ENCODE peak calls at places on chromosomes 5 and 9, in six cellular contexts. One of them, this sample, is unnamed.
A peak's percentile ranks its signal among the peaks of the same experiment; 100 is the strongest.

GRCh38 chr5:66894480-66895240 is 298.5 kb downstream of the MAST4 start:
- DNase-seq in GM12865: no peak
- DNase-seq in HFF-Myc: no peak
- DNase-seq in esophagus squamous epithelium: no peak
- DNase-seq in fibroblast of lung: peak; percentile 17
- DNase-seq in activated B cell treated with CpG ODN at 0.5 μM for 24 hours: no peak
- DNase-seq in this sample: no peak

GRCh38 chr5:102711525-102712240 is 43.4 kb upstream of the PAM start:
- DNase-seq in GM12865: no peak
- DNase-seq in HFF-Myc: no peak
- DNase-seq in esophagus squamous epithelium: no peak
- DNase-seq in fibroblast of lung: no peak
- DNase-seq in activated B cell treated with CpG ODN at 0.5 μM for 24 hours: no peak
- DNase-seq in this sample: no peak

GRCh38 chr5:72125931-72126620 is 18.8 kb downstream of the MAP1B start:
- DNase-seq in GM12865: no peak
- DNase-seq in HFF-Myc: no peak
- DNase-seq in esophagus squamous epithelium: no peak
- DNase-seq in fibroblast of lung: no peak
- DNase-seq in activated B cell treated with CpG ODN at 0.5 μM for 24 hours: no peak
- DNase-seq in this sample: no peak

GRCh38 chr9:105344283-105344682 is 99.8 kb downstream of the SLC44A1 start:
- DNase-seq in GM12865: no peak
- DNase-seq in HFF-Myc: no peak
- DNase-seq in esophagus squamous epithelium: no peak
- DNase-seq in fibroblast of lung: peak; percentile 18
- DNase-seq in activated B cell treated with CpG ODN at 0.5 μM for 24 hours: no peak
- DNase-seq in this sample: no peak

GRCh38 chr5:151675225-151675955 is 11.3 kb downstream of the SPARC start:
- DNase-seq in GM12865: peak; percentile 62
- DNase-seq in HFF-Myc: no peak
- DNase-seq in esophagus squamous epithelium: no peak
- DNase-seq in fibroblast of lung: peak; percentile 34
- DNase-seq in activated B cell treated with CpG ODN at 0.5 μM for 24 hours: no peak
- DNase-seq in this sample: no peak

GRCh38 chr5:90866333-90866732 is 307.7 kb downstream of the ADGRV1 start:
- DNase-seq in GM12865: peak; percentile 14
- DNase-seq in HFF-Myc: no peak
- DNase-seq in esophagus squamous epithelium: no peak
- DNase-seq in fibroblast of lung: peak; percentile 59
- DNase-seq in activated B cell treated with CpG ODN at 0.5 μM for 24 hours: no peak
- DNase-seq in this sample: peak; percentile 38

GRCh38 chr5:821504-821903 is 29.3 kb downstream of the ZDHHC11 start:
- DNase-seq in GM12865: no peak
- DNase-seq in HFF-Myc: no peak
- DNase-seq in esophagus squamous epithelium: no peak
- DNase-seq in fibroblast of lung: no peak
- DNase-seq in activated B cell treated with CpG ODN at 0.5 μM for 24 hours: no peak
- DNase-seq in this sample: peak; percentile 4

GRCh38 chr5:179219661-179220620 is 125.3 kb downstream of the ADAMTS2 start:
- DNase-seq in GM12865: no peak
- DNase-seq in HFF-Myc: no peak
- DNase-seq in esophagus squamous epithelium: no peak
- DNase-seq in fibroblast of lung: no peak
- DNase-seq in activated B cell treated with CpG ODN at 0.5 μM for 24 hours: no peak
- DNase-seq in this sample: no peak

GRCh38 chr9:14661421-14662059 is 31.7 kb downstream of the ZDHHC21 start:
- DNase-seq in GM12865: peak; percentile 18
- DNase-seq in HFF-Myc: no peak
- DNase-seq in esophagus squamous epithelium: no peak
- DNase-seq in fibroblast of lung: peak; percentile 60
- DNase-seq in activated B cell treated with CpG ODN at 0.5 μM for 24 hours: no peak
- DNase-seq in this sample: peak; percentile 37

GRCh38 chr9:111163738-111164399 is 125.6 kb upstream of the LPAR1 start:
- DNase-seq in GM12865: no peak
- DNase-seq in HFF-Myc: no peak
- DNase-seq in esophagus squamous epithelium: no peak
- DNase-seq in fibroblast of lung: no peak
- DNase-seq in activated B cell treated with CpG ODN at 0.5 μM for 24 hours: no peak
- DNase-seq in this sample: no peak

GRCh38 chr5:1033606-1034420 is 25.2 kb downstream of the NKD2 start:
- DNase-seq in GM12865: no peak
- DNase-seq in HFF-Myc: no peak
- DNase-seq in esophagus squamous epithelium: no peak
- DNase-seq in fibroblast of lung: no peak
- DNase-seq in activated B cell treated with CpG ODN at 0.5 μM for 24 hours: no peak
- DNase-seq in this sample: no peak

GRCh38 chr5:1007221-1007680 is 1.4 kb upstream of the NKD2 start:
- DNase-seq in GM12865: no peak
- DNase-seq in HFF-Myc: no peak
- DNase-seq in esophagus squamous epithelium: no peak
- DNase-seq in fibroblast of lung: no peak
- DNase-seq in activated B cell treated with CpG ODN at 0.5 μM for 24 hours: no peak
- DNase-seq in this sample: no peak

DNA sequence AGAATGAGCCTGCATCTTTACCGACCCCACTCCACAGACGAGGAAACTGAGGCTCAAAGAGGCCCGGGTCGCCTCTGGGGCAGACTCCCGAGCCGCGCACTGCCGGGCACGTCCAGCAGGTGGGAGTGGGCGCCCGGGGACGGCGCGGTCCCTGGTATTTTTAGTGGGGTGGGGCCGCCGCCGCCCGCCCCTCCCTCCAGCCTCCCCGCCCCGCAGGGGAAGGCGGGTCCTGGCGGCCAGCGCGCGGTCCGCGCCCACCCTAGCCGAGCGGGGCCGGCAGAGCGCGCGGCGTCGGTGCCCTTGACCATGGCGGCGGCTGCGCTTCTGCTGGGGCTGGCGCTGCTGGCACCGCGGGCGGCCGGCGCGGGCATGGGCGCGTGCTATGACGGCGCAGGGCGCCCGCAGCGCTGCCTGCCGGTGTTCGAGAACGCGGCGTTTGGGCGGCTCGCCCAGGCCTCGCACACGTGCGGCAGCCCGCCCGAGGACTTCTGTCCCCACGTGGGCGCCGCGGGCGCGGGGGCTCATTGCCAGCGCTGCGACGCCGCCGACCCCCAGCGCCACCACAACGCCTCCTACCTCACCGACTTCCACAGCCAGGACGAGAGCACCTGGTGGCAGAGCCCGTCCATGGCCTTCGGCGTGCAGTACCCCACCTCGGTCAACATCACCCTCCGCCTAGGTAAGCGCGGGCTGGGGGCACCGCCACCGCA is at the start of gene LAMC3:
- DNase-seq in GM12865: no peak
- DNase-seq in HFF-Myc: no peak
- DNase-seq in esophagus squamous epithelium: no peak
- DNase-seq in fibroblast of lung: no peak
- DNase-seq in activated B cell treated with CpG ODN at 0.5 μM for 24 hours: no peak
- DNase-seq in this sample: no peak
- TF ChIP-seq CTCF in GM12865: no peak
- TF ChIP-seq CTCF in HFF-Myc: peak; percentile 63
- TF ChIP-seq CTCF in esophagus squamous epithelium: no peak
- TF ChIP-seq CTCF in fibroblast of lung: peak; percentile 39
- TF ChIP-seq CTCF in activated B cell treated with CpG ODN at 0.5 μM for 24 hours: no peak
- TF ChIP-seq CTCF in this sample: no peak

DNA sequence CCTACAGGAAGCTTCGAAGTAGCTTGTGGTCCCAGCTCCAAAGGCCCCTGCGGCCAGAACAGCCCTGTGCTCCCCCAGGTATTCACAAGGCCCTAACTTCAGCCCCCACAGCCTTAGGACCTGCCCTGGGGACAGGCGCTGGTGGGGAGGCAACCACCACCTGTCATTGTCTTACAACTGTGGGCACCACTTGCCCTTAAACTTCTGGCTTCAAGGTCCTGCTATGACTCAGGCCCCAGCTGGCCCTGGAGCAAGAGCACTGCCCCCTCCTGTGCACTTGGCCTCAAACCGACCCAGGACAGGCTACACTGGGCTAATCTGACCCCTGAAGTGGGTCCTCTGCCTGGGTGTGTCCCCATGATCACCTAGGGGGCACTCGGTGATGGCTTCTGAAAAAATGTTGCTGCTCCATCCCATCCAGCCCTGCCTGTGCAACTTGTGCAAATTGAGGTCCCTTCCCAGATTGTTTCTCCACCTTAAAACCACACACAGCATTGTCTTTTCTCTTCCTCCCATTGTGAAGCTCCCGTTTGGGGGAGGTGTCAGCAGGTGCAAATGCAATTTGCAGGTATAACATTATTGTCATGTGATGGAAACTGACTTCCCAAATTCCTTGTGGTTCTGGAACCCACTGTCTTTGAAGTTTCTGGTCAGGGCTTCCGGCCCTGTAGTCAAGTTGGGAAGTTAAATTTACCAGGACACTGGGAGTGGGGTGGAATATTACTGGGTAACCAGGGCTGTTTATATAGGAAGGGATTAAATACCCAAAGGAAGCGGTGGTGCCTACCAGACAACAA is 1.1 kb upstream of the PROB1 start:
- DNase-seq in GM12865: peak; percentile 76
- DNase-seq in HFF-Myc: no peak
- DNase-seq in esophagus squamous epithelium: no peak
- DNase-seq in fibroblast of lung: no peak
- DNase-seq in activated B cell treated with CpG ODN at 0.5 μM for 24 hours: no peak
- DNase-seq in this sample: no peak
- TF ChIP-seq CTCF in GM12865: no peak
- TF ChIP-seq CTCF in HFF-Myc: peak; percentile 4
- TF ChIP-seq CTCF in esophagus squamous epithelium: no peak
- TF ChIP-seq CTCF in fibroblast of lung: no peak
- TF ChIP-seq CTCF in activated B cell treated with CpG ODN at 0.5 μM for 24 hours: no peak
- TF ChIP-seq CTCF in this sample: peak; percentile 4

GRCh38 chr9:108019821-108020220 is 530.3 kb upstream of the KLF4 start:
- DNase-seq in GM12865: no peak
- DNase-seq in HFF-Myc: no peak
- DNase-seq in esophagus squamous epithelium: no peak
- DNase-seq in fibroblast of lung: no peak
- DNase-seq in activated B cell treated with CpG ODN at 0.5 μM for 24 hours: no peak
- DNase-seq in this sample: no peak
- TF ChIP-seq CTCF in GM12865: no peak
- TF ChIP-seq CTCF in HFF-Myc: no peak
- TF ChIP-seq CTCF in esophagus squamous epithelium: no peak
- TF ChIP-seq CTCF in fibroblast of lung: no peak
- TF ChIP-seq CTCF in activated B cell treated with CpG ODN at 0.5 μM for 24 hours: no peak
- TF ChIP-seq CTCF in this sample: no peak

GRCh38 chr5:143322931-143323330 is 80.6 kb downstream of the NR3C1 start:
- DNase-seq in GM12865: no peak
- DNase-seq in HFF-Myc: no peak
- DNase-seq in esophagus squamous epithelium: no peak
- DNase-seq in fibroblast of lung: no peak
- DNase-seq in activated B cell treated with CpG ODN at 0.5 μM for 24 hours: no peak
- DNase-seq in this sample: no peak
- TF ChIP-seq CTCF in GM12865: no peak
- TF ChIP-seq CTCF in HFF-Myc: no peak
- TF ChIP-seq CTCF in esophagus squamous epithelium: no peak
- TF ChIP-seq CTCF in fibroblast of lung: no peak
- TF ChIP-seq CTCF in activated B cell treated with CpG ODN at 0.5 μM for 24 hours: no peak
- TF ChIP-seq CTCF in this sample: no peak

DNA sequence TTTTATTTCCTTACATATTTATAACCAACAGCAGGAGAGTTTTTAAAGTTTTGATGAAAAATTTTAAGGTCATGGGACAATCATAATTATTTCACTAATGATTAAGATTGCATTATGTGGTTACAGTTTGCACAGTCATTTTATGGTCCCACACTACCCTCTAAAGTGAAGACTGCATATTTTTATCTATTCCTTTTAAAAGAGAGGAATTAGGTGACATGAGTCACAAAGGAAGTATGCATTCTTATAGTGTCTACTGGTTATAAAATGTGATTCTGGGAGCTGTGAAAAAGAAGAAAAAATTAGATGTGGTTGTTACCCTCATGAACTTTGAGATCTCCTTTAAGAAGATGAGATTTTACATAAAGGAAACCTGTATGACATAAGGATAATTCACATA is 87.9 kb upstream of the GRIA1 start:
- DNase-seq in GM12865: no peak
- DNase-seq in HFF-Myc: peak; percentile 14
- DNase-seq in esophagus squamous epithelium: no peak
- DNase-seq in fibroblast of lung: no peak
- DNase-seq in activated B cell treated with CpG ODN at 0.5 μM for 24 hours: no peak
- DNase-seq in this sample: no peak
- TF ChIP-seq CTCF in GM12865: no peak
- TF ChIP-seq CTCF in HFF-Myc: no peak
- TF ChIP-seq CTCF in esophagus squamous epithelium: no peak
- TF ChIP-seq CTCF in fibroblast of lung: no peak
- TF ChIP-seq CTCF in activated B cell treated with CpG ODN at 0.5 μM for 24 hours: no peak
- TF ChIP-seq CTCF in this sample: no peak

GRCh38 chr9:30799527-30800101 is 1584.8 kb upstream of the ACO1 start:
- DNase-seq in GM12865: no peak
- DNase-seq in HFF-Myc: no peak
- DNase-seq in esophagus squamous epithelium: no peak
- DNase-seq in fibroblast of lung: no peak
- DNase-seq in activated B cell treated with CpG ODN at 0.5 μM for 24 hours: no peak
- DNase-seq in this sample: no peak

GRCh38 chr9:30800421-30800820 is 1584.0 kb upstream of the ACO1 start:
- DNase-seq in GM12865: no peak
- DNase-seq in HFF-Myc: no peak
- DNase-seq in esophagus squamous epithelium: no peak
- DNase-seq in fibroblast of lung: no peak
- DNase-seq in activated B cell treated with CpG ODN at 0.5 μM for 24 hours: no peak
- DNase-seq in this sample: no peak

GRCh38 chr9:30796806-30797205 is 1587.6 kb upstream of the ACO1 start:
- DNase-seq in GM12865: no peak
- DNase-seq in HFF-Myc: no peak
- DNase-seq in esophagus squamous epithelium: no peak
- DNase-seq in fibroblast of lung: no peak
- DNase-seq in activated B cell treated with CpG ODN at 0.5 μM for 24 hours: no peak
- DNase-seq in this sample: no peak
- TF ChIP-seq CTCF in GM12865: no peak
- TF ChIP-seq CTCF in HFF-Myc: no peak
- TF ChIP-seq CTCF in esophagus squamous epithelium: no peak
- TF ChIP-seq CTCF in fibroblast of lung: no peak
- TF ChIP-seq CTCF in activated B cell treated with CpG ODN at 0.5 μM for 24 hours: no peak
- TF ChIP-seq CTCF in this sample: no peak

This sample was measured in GM13976.